ENCODE peak calls at places on chromosomes 12 and 14, in four cellular contexts. One of them, this sample, is unnamed.

GRCh38 chr12:69007858-69008314 is 74.9 kb upstream of the CPM start:
- DNase-seq in GM23338: no peak
- DNase-seq in OCI-LY7: no peak
- DNase-seq in GM23248: peak; percentile 23
- DNase-seq in this sample: peak; percentile 21

GRCh38 chr14:104110491-104111209 is 25.1 kb downstream of the ASPG start:
- DNase-seq in GM23338: no peak
- DNase-seq in OCI-LY7: no peak
- DNase-seq in GM23248: no peak
- DNase-seq in this sample: no peak

GRCh38 chr14:23725980-23726746 is 90.0 kb downstream of the DHRS2 start:
- DNase-seq in GM23338: no peak
- DNase-seq in OCI-LY7: no peak
- DNase-seq in GM23248: peak; percentile 6
- DNase-seq in this sample: peak; percentile 7

GRCh38 chr14:21940887-21941855 is 267.6 kb upstream of the OR4E1 start:
- DNase-seq in GM23338: peak; percentile 70
- DNase-seq in OCI-LY7: peak; percentile 52
- DNase-seq in GM23248: peak; percentile 31
- DNase-seq in this sample: peak; percentile 45

GRCh38 chr12:70583251-70583650 is 54.0 kb downstream of the PTPRB start:
- DNase-seq in GM23338: no peak
- DNase-seq in OCI-LY7: no peak
- DNase-seq in GM23248: no peak
- DNase-seq in this sample: no peak

GRCh38 chr14:28745176-28745575 is 21.4 kb upstream of the FOXG1 start:
- DNase-seq in GM23338: no peak
- DNase-seq in OCI-LY7: no peak
- DNase-seq in GM23248: no peak
- DNase-seq in this sample: no peak

GRCh38 chr14:51081209-51081608 is 13.7 kb downstream of the TRIM9 start:
- DNase-seq in GM23338: no peak
- DNase-seq in OCI-LY7: no peak
- DNase-seq in GM23248: peak; percentile 17
- DNase-seq in this sample: no peak

GRCh38 chr12:27523305-27523641 is 733 bp upstream of the PPFIBP1 start:
- DNase-seq in GM23338: no peak
- DNase-seq in OCI-LY7: no peak
- DNase-seq in GM23248: no peak
- DNase-seq in this sample: peak; percentile 16

GRCh38 chr12:93079271-93079670 is 150.2 kb upstream of the EEA1 start:
- DNase-seq in GM23338: no peak
- DNase-seq in OCI-LY7: no peak
- DNase-seq in GM23248: no peak
- DNase-seq in this sample: no peak

GRCh38 chr12:9364224-9365176 is 156.3 kb upstream of the PZP start:
- DNase-seq in GM23338: peak; percentile 91
- DNase-seq in OCI-LY7: peak; percentile 9
- DNase-seq in GM23248: peak; percentile 84
- DNase-seq in this sample: peak; percentile 12

GRCh38 chr14:104549536-104550339 is 29.8 kb upstream of the C14orf180 start:
- DNase-seq in GM23338: no peak
- DNase-seq in OCI-LY7: no peak
- DNase-seq in GM23248: no peak
- DNase-seq in this sample: no peak

GRCh38 chr12:101764393-101764792 is 25.1 kb upstream of the SYCP3 start:
- DNase-seq in GM23338: no peak
- DNase-seq in OCI-LY7: no peak
- DNase-seq in GM23248: no peak
- DNase-seq in this sample: peak; percentile 40

GRCh38 chr14:30270200-30271161 is 288.5 kb upstream of the G2E3 start:
- DNase-seq in GM23338: peak; percentile 93
- DNase-seq in OCI-LY7: peak; percentile 53
- DNase-seq in GM23248: peak; percentile 84
- DNase-seq in this sample: peak; percentile 88

GRCh38 chr14:31529053-31529452 is 32.2 kb upstream of the NUBPL start:
- DNase-seq in GM23338: no peak
- DNase-seq in OCI-LY7: no peak
- DNase-seq in GM23248: no peak
- DNase-seq in this sample: no peak

GRCh38 chr14:54787263-54787662 is 115.4 kb downstream of the GCH1 start:
- DNase-seq in GM23338: no peak
- DNase-seq in OCI-LY7: no peak
- DNase-seq in GM23248: no peak
- DNase-seq in this sample: no peak

GRCh38 chr12:100717733-100718067 is 76.9 kb upstream of the ANO4 start:
- DNase-seq in GM23338: peak; percentile 18
- DNase-seq in OCI-LY7: no peak
- DNase-seq in GM23248: peak; percentile 52
- DNase-seq in this sample: no peak

GRCh38 chr14:104271394-104271793 is 133.0 kb downstream of the KIF26A start:
- DNase-seq in GM23338: no peak
- DNase-seq in OCI-LY7: no peak
- DNase-seq in GM23248: peak; percentile 1
- DNase-seq in this sample: no peak

GRCh38 chr12:12723147-12723680 is 6.0 kb downstream of the CDKN1B start:
- DNase-seq in GM23338: no peak
- DNase-seq in OCI-LY7: peak; percentile 52
- DNase-seq in GM23248: no peak
- DNase-seq in this sample: peak; percentile 15

GRCh38 chr12:48092606-48093005 is 13.3 kb downstream of the SENP1 start:
- DNase-seq in GM23338: no peak
- DNase-seq in OCI-LY7: no peak
- DNase-seq in GM23248: no peak
- DNase-seq in this sample: no peak

GRCh38 chr12:115451785-115452736 is 768.1 kb upstream of the TBX3 start:
- DNase-seq in GM23338: peak; percentile 91
- DNase-seq in OCI-LY7: no peak
- DNase-seq in GM23248: peak; percentile 65
- DNase-seq in this sample: peak; percentile 42

GRCh38 chr14:101062065-101062450 is 158.5 kb upstream of the RTL1 start:
- DNase-seq in GM23338: no peak
- DNase-seq in OCI-LY7: no peak
- DNase-seq in GM23248: no peak
- DNase-seq in this sample: no peak

GRCh38 chr12:43154498-43155045 is 397.4 kb downstream of the ADAMTS20 start:
- DNase-seq in GM23338: peak; percentile 60
- DNase-seq in OCI-LY7: no peak
- DNase-seq in GM23248: no peak
- DNase-seq in this sample: no peak

GRCh38 chr12:124750787-124751471 is 112.7 kb downstream of the SCARB1 start:
- DNase-seq in GM23338: peak; percentile 87
- DNase-seq in OCI-LY7: peak; percentile 30
- DNase-seq in GM23248: no peak
- DNase-seq in this sample: no peak

DNA sequence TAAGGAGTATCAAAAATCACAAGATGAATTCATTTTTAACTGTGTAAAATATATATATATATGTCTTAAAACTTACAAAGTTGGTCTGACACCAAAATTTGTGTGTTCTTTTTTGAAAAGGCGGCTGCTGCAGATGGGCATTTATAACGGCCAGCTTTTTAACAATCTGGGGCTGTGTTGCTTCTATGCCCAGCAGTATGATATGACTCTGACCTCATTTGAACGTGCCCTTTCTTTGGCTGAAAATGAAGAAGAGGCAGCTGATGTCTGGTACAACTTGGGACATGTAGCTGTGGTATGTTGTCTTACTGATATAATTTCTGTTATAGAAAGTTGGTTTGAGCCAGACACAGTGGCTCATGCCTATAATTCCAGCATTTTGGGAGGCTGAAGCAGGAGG is 47.0 kb downstream of the TTC8 start:
- DNase-seq in GM23338: no peak
- DNase-seq in OCI-LY7: no peak
- DNase-seq in GM23248: no peak
- DNase-seq in this sample: no peak
- H3K4me2 ChIP-seq in GM23338: no peak overlapping the region
- H3K4me2 ChIP-seq in OCI-LY7: no peak overlapping the region
- H3K4me2 ChIP-seq in GM23248: no peak overlapping the region
- H3K4me2 ChIP-seq in this sample: no peak overlapping the region

DNA sequence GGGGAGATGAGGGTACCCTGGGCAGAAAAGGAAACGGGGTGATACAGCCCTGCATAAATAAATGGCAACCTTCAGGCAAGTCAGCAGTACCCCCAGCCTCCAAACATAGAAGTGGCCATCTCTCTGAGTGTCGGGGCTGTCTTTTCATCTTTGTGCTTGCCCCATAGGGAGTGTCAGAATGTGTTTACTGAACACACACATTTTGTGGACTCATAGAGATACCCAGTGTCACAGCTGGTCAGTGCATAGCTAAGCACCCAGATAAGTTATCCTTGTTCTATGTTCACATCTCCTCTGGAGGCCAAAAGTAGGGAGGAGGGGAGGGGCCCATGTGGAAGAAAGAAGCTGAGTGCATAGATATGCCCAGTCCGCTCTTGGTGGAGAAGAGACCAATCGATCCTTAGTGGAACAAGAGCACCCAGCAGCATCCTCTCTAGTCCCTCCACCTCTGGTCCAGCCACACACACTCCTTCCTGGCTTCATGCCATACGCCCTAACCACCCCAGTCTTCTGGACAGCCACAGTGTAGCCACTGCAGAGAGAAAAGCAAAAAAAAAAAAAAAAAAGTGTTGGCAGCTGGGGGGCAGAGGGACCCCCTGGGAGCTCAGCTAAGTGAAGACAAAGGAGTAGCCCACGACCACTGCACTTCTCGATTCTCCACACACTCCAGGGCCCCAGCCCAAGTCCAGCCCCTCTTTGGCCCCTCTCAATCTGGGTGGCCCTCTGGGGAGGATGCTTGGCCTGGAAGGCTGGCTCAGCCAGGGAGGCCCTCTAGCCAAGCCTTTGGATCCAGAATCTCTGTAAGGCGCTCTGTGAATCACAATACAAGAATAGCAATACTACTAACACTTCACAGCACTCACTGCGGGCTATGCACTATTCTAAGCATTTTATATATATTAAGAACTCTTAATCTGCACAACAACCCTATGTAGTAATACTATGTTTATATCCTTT is 2.6 kb downstream of the ITGA7 start:
- DNase-seq in GM23338: no peak
- DNase-seq in OCI-LY7: no peak
- DNase-seq in GM23248: no peak
- DNase-seq in this sample: no peak
- TF ChIP-seq EZH2phosphoT487 in GM23338: no peak
- TF ChIP-seq EZH2phosphoT487 in OCI-LY7: no peak
- TF ChIP-seq EZH2phosphoT487 in GM23248: no peak
- TF ChIP-seq EZH2phosphoT487 in this sample: no peak

GRCh38 chr12:96237465-96238077 is 43.4 kb downstream of the ELK3 start:
- DNase-seq in GM23338: no peak
- DNase-seq in OCI-LY7: no peak
- DNase-seq in GM23248: peak; percentile 97
- DNase-seq in this sample: peak; percentile 93
- H3K4me2 ChIP-seq in GM23338: no peak overlapping the region
- H3K4me2 ChIP-seq in OCI-LY7: no peak overlapping the region
- H3K4me2 ChIP-seq in GM23248: peak overlapping the region; percentile 89
- H3K4me2 ChIP-seq in this sample: peak overlapping the region; percentile 63

GRCh38 chr14:99745307-99745951 is 47.8 kb upstream of the EML1 start:
- DNase-seq in GM23338: no peak
- DNase-seq in OCI-LY7: no peak
- DNase-seq in GM23248: peak; percentile 59
- DNase-seq in this sample: no peak
- TF ChIP-seq EZH2phosphoT487 in GM23338: no peak
- TF ChIP-seq EZH2phosphoT487 in OCI-LY7: no peak
- TF ChIP-seq EZH2phosphoT487 in GM23248: no peak
- TF ChIP-seq EZH2phosphoT487 in this sample: no peak

GRCh38 chr12:6612247-6612646 is 5.1 kb upstream of the CHD4 start:
- DNase-seq in GM23338: no peak
- DNase-seq in OCI-LY7: peak; percentile 69
- DNase-seq in GM23248: no peak
- DNase-seq in this sample: no peak

GRCh38 chr12:6613015-6613775 is 6.0 kb upstream of the CHD4 start:
- DNase-seq in GM23338: peak; percentile 61
- DNase-seq in OCI-LY7: peak; percentile 30
- DNase-seq in GM23248: peak; percentile 74
- DNase-seq in this sample: peak; percentile 73

GRCh38 chr12:6612652-6613014 is 5.5 kb upstream of the CHD4 start:
- DNase-seq in GM23338: no peak
- DNase-seq in OCI-LY7: peak; percentile 78
- DNase-seq in GM23248: peak; percentile 32
- DNase-seq in this sample: no peak

GRCh38 chr12:6614513-6615177 is 7.5 kb upstream of the CHD4 start:
- DNase-seq in GM23338: peak; percentile 76
- DNase-seq in OCI-LY7: no peak
- DNase-seq in GM23248: peak; percentile 42
- DNase-seq in this sample: no peak

DNA sequence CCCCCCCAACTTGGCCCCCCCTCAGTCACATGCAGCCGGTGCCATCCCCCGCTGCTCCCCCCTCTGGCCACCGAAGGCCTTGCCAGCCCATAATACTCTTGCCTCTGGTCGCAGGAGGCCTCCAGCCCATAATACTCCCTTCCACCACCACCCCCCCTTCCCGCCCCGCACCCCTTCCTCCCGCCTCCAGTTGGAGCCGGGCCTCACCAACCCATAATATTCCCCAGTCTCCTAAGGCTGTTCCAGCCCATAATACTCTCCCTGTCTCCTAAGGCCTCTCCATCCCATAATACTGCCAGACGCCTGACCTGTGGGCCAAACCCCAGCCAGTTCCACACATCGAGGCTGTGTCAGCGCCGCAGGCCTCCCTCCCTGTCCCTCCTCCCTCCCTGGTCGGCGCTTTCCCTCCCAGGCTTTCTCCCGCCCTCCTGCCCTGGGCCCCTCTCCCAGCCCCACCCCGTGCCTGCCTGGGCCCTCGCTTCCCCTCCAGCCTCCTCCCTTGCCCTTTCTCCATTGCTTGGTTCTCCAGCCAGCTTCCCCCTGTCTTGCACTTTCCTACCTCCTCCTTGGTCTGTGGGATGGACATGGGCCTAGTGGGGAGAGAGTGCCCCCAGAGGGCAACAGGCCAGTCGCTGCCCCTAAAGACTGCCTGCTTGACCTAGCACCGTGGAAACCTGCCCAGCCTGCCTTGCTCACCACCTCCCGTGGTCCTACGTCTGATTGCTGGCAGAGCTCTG is 6.8 kb upstream of the CHD4 start:
- DNase-seq in GM23338: peak; percentile 95
- DNase-seq in OCI-LY7: peak; percentile 42
- DNase-seq in GM23248: peak; percentile 97
- DNase-seq in this sample: peak; percentile 77
- H3K4me2 ChIP-seq in GM23338: peak overlapping the region; percentile 42
- H3K4me2 ChIP-seq in OCI-LY7: no peak overlapping the region
- H3K4me2 ChIP-seq in GM23248: no peak overlapping the region
- H3K4me2 ChIP-seq in this sample: no peak overlapping the region

DNA sequence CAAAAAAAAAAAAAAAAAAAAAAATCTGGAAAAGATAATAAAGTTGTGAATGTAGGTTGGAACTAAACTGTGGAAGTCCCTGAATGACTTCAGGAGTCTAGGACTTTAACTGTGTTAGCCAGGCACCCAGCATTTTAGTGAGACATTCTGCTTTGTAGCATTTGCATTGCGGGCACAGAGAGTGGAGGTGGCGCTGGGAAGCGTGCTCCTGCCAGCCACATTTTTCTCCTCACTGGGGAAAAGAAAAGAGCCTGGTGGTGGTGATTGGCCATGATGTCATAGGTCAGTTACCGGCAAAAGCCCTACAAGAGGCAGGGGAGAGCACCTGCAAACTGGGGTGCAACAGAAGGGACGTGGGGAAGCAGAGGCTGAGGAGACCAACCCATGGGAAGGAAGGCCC is 9.7 kb upstream of the GAPDH start:
- DNase-seq in GM23338: no peak
- DNase-seq in OCI-LY7: no peak
- DNase-seq in GM23248: no peak
- DNase-seq in this sample: no peak
- TF ChIP-seq EZH2phosphoT487 in GM23338: no peak
- TF ChIP-seq EZH2phosphoT487 in OCI-LY7: no peak
- TF ChIP-seq EZH2phosphoT487 in GM23248: no peak
- TF ChIP-seq EZH2phosphoT487 in this sample: no peak